ENCODE peak calls at places on chromosomes 13 and 19, in five cellular contexts. X is activated CD4-positive, alpha-beta T cell treated with anti-CD3 and anti-CD28 coated beads, Interleukin-2, amount 50 U/mL, for 24 hours; E is fibroblast of the aortic adventitia; M is stimulated activated CD8-positive, alpha-beta memory T cell treated with anti-CD3 and anti-CD28 coated beads, Interleukin-2, amount 100 ng/mL, for 48 hours; G is occipital lobe. H is an unnamed sample.

GRCh38 chr13:86446311-86446710 is 647.1 kb upstream of the SLITRK6 start:
- DNase-seq in E (peak; percentile 57), M (no peak), G (no peak), X (no peak), H (no peak)

GRCh38 chr19:28553005-28553404 is 659.9 kb downstream of the UQCRFS1 start:
- DNase-seq in G (no peak), M (no peak), X (no peak), E (no peak), H (no peak)

GRCh38 chr13:93859666-93860065 is 619.8 kb downstream of the DCT start:
- DNase-seq in X (no peak), E (no peak), M (no peak), G (no peak), H (no peak)

GRCh38 chr19:5131866-5132561 is 163.1 kb downstream of the KDM4B start:
- DNase-seq in X (no peak), E (no peak), G (no peak), M (no peak), H (no peak)

GRCh38 chr13:103605546-103606326 is 539.5 kb upstream of the SLC10A2 start:
- DNase-seq in M (no peak), E (no peak), G (no peak), X (no peak), H (no peak)

GRCh38 chr19:5452594-5453565 is 2.3 kb upstream of the ZNRF4 start:
- DNase-seq in G (no peak), M (no peak), E (no peak), X (no peak), H (no peak)

GRCh38 chr19:4456843-4457653 is 546 bp downstream of the UBXN6 start:
- DNase-seq in G (no peak), E (peak; percentile 67), X (no peak), M (peak; percentile 37), H (peak; percentile 52)

GRCh38 chr19:32914879-32915278 is 45.3 kb upstream of the SLC7A9 start:
- DNase-seq in X (no peak), E (no peak), M (no peak), G (no peak), H (no peak)

GRCh38 chr13:33015791-33016323 is 366 bp upstream of the KL start:
- DNase-seq in G (no peak), X (peak; percentile 6), E (no peak), M (no peak), H (no peak)

GRCh38 chr19:33143897-33144405 is 12.0 kb downstream of the WDR88 start:
- DNase-seq in G (peak; percentile 5), M (peak; percentile 30), X (peak; percentile 50), E (peak; percentile 72), H (peak; percentile 62)

GRCh38 chr13:37386276-37386675 is 212.3 kb downstream of the POSTN start:
- DNase-seq in G (no peak), E (peak; percentile 59), X (no peak), M (no peak), H (no peak)

GRCh38 chr13:64912141-64912540 is 2318.0 kb downstream of the PCDH9 start:
- DNase-seq in G (no peak), X (no peak), E (peak; percentile 74), M (no peak), H (no peak)

GRCh38 chr19:34096020-34096915 is 76.0 kb upstream of the LSM14A start:
- DNase-seq in G (no peak), X (peak; percentile 7), M (no peak), E (peak; percentile 66), H (no peak)

GRCh38 chr19:35901854-35902661 is at the start of gene HCST:
- DNase-seq in E (peak; percentile 65), X (no peak), M (no peak), G (no peak), H (no peak)

GRCh38 chr19:3123956-3124355 is 11.9 kb upstream of the GNA15 start:
- DNase-seq in E (no peak), M (no peak), X (no peak), G (no peak), H (no peak)

GRCh38 chr13:53005631-53006030 is 23.0 kb upstream of the OLFM4 start:
- DNase-seq in G (no peak), M (no peak), E (no peak), X (no peak), H (no peak)

GRCh38 chr19:40150170-40150569 is 41.1 kb upstream of the MAP3K10 start:
- DNase-seq in X (no peak), E (peak; percentile 84), G (no peak), M (no peak), H (no peak)

GRCh38 chr19:34181111-34181864 is 9.0 kb downstream of the LSM14A start:
- DNase-seq in E (no peak), M (no peak), X (no peak), G (no peak), H (no peak)

GRCh38 chr13:30832845-30833332 is 73.2 kb upstream of the MEDAG start:
- DNase-seq in E (peak; percentile 23), G (no peak), X (peak; percentile 14), M (peak; percentile 25), H (no peak)

GRCh38 chr19:53927745-53928144 is 18.7 kb downstream of the CACNG7 start:
- DNase-seq in G (no peak), M (no peak), X (no peak), E (peak; percentile 77), H (no peak)

GRCh38 chr13:24146961-24147569 is 13.5 kb upstream of the SPATA13 start:
- DNase-seq in M (no peak), G (no peak), X (no peak), E (no peak), H (no peak)

GRCh38 chr19:32666084-32666483 is 8.9 kb downstream of the ANKRD27 start:
- DNase-seq in E (no peak), X (no peak), G (no peak), M (no peak), H (no peak)

GRCh38 chr13:50805805-50806204 is 37.7 kb downstream of the DLEU7 start:
- DNase-seq in X (no peak), M (no peak), E (peak; percentile 16), G (no peak), H (no peak)

GRCh38 chr13:78426183-78426582 is 177.2 kb downstream of the POU4F1 start:
- DNase-seq in M (no peak), E (no peak), G (no peak), X (no peak), H (no peak)

GRCh38 chr13:30872685-30873443 is 33.2 kb upstream of the MEDAG start:
- DNase-seq in E (peak; percentile 92), X (no peak), G (peak; percentile 60), M (no peak), H (no peak)

H was measured in GM18507.